ENCODE peak calls at places on chromosomes 16 and 17, in four cellular contexts. K is fibroblast of the aortic adventitia, B is endothelial cell, N is AG04449. W is an unnamed sample.

GRCh38 chr17:49414271-49414621 is 436 bp downstream of the PHB1 start:
- DNase-seq in B (no peak), N (no peak), K (no peak), W (no peak)

GRCh38 chr17:73201215-73202069 is 8.6 kb downstream of the COG1 start:
- DNase-seq in N (no peak), K (no peak), B (no peak), W (no peak)

GRCh38 chr17:82053556-82054263 is 2.0 kb downstream of the GPS1 start:
- DNase-seq in N (no peak), K (no peak), B (no peak), W (no peak)

GRCh38 chr16:68985855-68986254 is 119.6 kb upstream of the HAS3 start:
- DNase-seq in B (no peak), K (peak), N (no peak), W (no peak)

GRCh38 chr17:56908061-56908542 is 5.7 kb downstream of the TRIM25 start:
- DNase-seq in N (no peak), B (no peak), K (no peak), W (peak)

GRCh38 chr17:64572682-64573154 is 65.9 kb downstream of the CEP95 start:
- DNase-seq in N (peak), K (peak), B (no peak), W (peak)

GRCh38 chr17:20961551-20961950 is 81.3 kb downstream of the USP22 start:
- DNase-seq in K (peak), N (peak), B (no peak), W (no peak)

GRCh38 chr17:74871329-74872076 is 1.3 kb downstream of the FDXR start:
- DNase-seq in N (no peak), B (no peak), K (no peak), W (no peak)

GRCh38 chr16:75138636-75139035 is 9.7 kb upstream of the ZFP1 start:
- DNase-seq in K (no peak), N (no peak), B (peak), W (no peak)

GRCh38 chr17:82940226-82941020 is 100.6 kb upstream of the ZNF750 start:
- DNase-seq in K (no peak), N (no peak), B (no peak), W (no peak)

GRCh38 chr17:36907407-36907806 is 29.9 kb upstream of the LHX1 start:
- DNase-seq in B (no peak), N (no peak), K (no peak), W (no peak)

GRCh38 chr16:67296422-67296821 is 17.1 kb downstream of the PLEKHG4 start:
- DNase-seq in B (no peak), K (peak), N (no peak), W (no peak)

DNA sequence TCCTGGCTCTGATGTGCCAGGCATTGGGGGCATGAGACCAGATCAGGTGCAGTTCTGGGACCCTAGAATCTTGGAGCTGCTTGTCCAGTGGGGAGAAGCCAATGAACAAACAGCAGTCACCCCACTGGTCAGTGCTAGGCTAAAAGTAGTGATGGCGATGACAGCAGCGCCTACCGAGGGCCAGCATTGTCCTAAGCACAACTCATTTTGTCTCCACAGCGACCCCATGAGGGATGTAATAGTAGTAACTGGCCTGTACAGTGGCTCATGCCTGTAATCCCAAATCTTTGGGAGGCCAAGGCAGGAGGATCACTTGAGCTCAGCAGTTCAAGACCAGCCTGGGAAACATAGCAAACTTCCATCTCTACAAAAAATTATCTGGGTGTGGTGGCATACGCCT is 6.2 kb downstream of the SMCR8 start:
- DNase-seq in K (no peak), N (no peak), B (no peak), W (no peak)
- TF ChIP-seq CTCF in K (no peak), N (no peak), B (no peak), W (no peak)

GRCh38 chr17:7408863-7409262 is 1.2 kb downstream of the NLGN2 start:
- DNase-seq in N (no peak), K (no peak), B (no peak), W (no peak)

GRCh38 chr17:7408341-7408740 is 696 bp downstream of the NLGN2 start:
- DNase-seq in K (no peak), B (no peak), N (no peak), W (no peak)

GRCh38 chr17:7410634-7411426 is 3.2 kb downstream of the NLGN2 start:
- DNase-seq in K (no peak), N (no peak), B (no peak), W (no peak)

GRCh38 chr17:7411427-7411750 is 3.7 kb downstream of the NLGN2 start:
- DNase-seq in K (no peak), N (no peak), B (no peak), W (no peak)

GRCh38 chr17:7409716-7410115 is 2.1 kb downstream of the NLGN2 start:
- DNase-seq in K (no peak), B (no peak), N (no peak), W (no peak)
- TF ChIP-seq CTCF in K (no peak), B (no peak), N (no peak), W (no peak)

DNA sequence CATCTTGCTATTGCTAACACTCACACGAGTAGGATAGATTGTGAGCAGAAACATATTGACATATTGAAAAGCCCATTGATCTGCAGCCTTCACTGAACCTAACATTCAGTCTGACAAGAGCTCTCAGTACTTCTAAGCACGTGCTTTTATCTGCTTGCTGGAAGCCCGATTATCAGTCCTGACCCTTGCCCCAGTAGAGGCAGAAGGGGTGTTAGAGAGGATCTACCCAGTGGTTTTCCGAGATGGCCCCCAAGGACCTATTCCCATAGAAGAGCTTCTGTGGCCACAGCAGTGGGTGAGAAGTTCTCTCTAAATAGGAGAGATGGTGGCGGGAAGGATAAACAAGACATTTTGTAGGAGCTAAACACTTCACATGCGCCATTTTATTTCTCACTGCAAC is 290.9 kb upstream of the MAF start:
- DNase-seq in K (no peak), N (no peak), B (no peak), W (no peak)
- TF ChIP-seq CTCF in K (no peak), N (no peak), B (no peak), W (no peak)

GRCh38 chr16:31333686-31334649 is 21.0 kb upstream of the ITGAX start:
- DNase-seq in N (no peak), K (peak), B (no peak), W (peak)
- TF ChIP-seq CTCF in N (no peak), K (peak), B (no peak), W (peak)